ENCODE peak calls at places on chromosomes 1 and 21, in six cellular contexts. J, O, Q, A, W and G are unnamed samples.

GRCh38 chr1:39977202-39977601 is 22.3 kb downstream of the MFSD2A start:
- DNase-seq in J (no peak), O (no peak), Q (no peak), A (no peak), W (no peak), G (no peak)

GRCh38 chr1:89503690-89504089 is 20.9 kb upstream of the LRRC8B start:
- DNase-seq in J (no peak), O (no peak), Q (no peak), A (no peak), W (no peak), G (no peak)

GRCh38 chr21:32411366-32412161 is 942 bp upstream of the EVA1C start:
- DNase-seq in J (no peak), O (peak), Q (peak), A (no peak), W (no peak), G (no peak)

GRCh38 chr21:45534591-45535331 is 7.5 kb downstream of the SLC19A1 start:
- DNase-seq in J (no peak), O (no peak), Q (peak), A (no peak), W (no peak), G (no peak)

GRCh38 chr1:171220551-171221175 is 27.6 kb upstream of the FMO1 start:
- DNase-seq in J (no peak), O (no peak), Q (peak), A (no peak), W (no peak), G (peak)

GRCh38 chr1:154840557-154841176 is 29.4 kb downstream of the KCNN3 start:
- DNase-seq in J (no peak), O (peak), Q (no peak), A (no peak), W (no peak), G (no peak)

GRCh38 chr1:14795589-14795988 is 197.1 kb downstream of the KAZN start:
- DNase-seq in J (no peak), O (no peak), Q (no peak), A (no peak), W (no peak), G (no peak)

GRCh38 chr1:62407398-62408009 is 29.3 kb upstream of the USP1 start:
- DNase-seq in J (peak), O (peak), Q (no peak), A (no peak), W (peak), G (peak)

GRCh38 chr1:23709229-23709628 is 17.6 kb downstream of the RPL11 start:
- DNase-seq in J (no peak), O (no peak), Q (no peak), A (no peak), W (no peak), G (no peak)

GRCh38 chr1:79004916-79005315 is 1.6 kb downstream of the ADGRL4 start:
- DNase-seq in J (no peak), O (no peak), Q (no peak), A (no peak), W (no peak), G (no peak)

DNA sequence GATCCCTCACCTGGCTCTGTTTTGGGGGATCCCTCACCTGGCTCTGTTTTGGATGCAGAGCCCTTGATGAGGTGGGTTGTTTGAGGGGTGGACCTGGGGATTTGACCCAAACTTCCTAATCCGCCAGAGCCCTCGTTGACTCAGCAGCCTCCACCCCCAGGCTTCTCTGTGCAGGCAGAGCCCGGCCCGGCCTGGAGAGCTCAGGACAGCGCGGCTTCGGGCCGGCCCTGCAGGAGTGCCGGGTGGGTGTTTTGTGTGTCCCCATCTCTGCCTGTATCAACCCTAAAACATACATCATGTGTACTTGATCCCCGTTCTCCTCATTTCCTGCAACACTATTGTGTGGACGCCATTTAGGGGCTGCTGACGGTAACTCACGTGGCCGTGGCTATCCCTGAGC is 124.2 kb downstream of the SIK1 start:
- DNase-seq in J (no peak), O (no peak), Q (no peak), A (no peak), W (no peak), G (no peak)
- TF ChIP-seq YY1 in J (no peak), O (no peak), Q (no peak), A (no peak), W (no peak), G (no peak)

DNA sequence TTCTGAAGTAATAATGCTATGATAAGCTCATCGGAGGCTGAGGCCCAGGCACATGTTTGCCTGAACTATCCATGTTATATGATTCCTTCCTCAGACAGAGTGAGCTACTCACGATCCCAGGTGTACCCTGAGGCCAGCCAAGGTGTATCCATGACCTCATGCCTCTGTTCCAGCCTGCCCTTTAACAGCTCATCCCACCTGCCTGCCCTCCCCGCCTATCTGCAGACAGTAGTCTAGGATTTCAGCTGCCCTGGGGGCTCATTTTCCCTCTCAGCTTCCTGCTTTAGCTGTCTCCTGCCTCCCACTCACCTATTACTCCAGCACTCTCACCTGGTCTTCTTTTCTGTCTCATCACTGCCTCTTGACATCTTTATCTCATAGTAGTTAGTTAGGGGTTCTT is 1.9 kb upstream of the IL24 start:
- DNase-seq in J (no peak), O (no peak), Q (no peak), A (no peak), W (no peak), G (no peak)
- H3K4me3 ChIP-seq in J (no peak), O (no peak), Q (no peak), A (no peak), W (no peak), G (no peak)

GRCh38 chr1:115467196-115467595 is 129.1 kb upstream of the NGF start:
- DNase-seq in J (no peak), O (no peak), Q (no peak), A (no peak), W (no peak), G (no peak)

GRCh38 chr1:115467790-115468189 is 129.7 kb upstream of the NGF start:
- DNase-seq in J (no peak), O (no peak), Q (no peak), A (no peak), W (no peak), G (no peak)

GRCh38 chr1:115465802-115466363 is 127.8 kb upstream of the NGF start:
- DNase-seq in J (no peak), O (no peak), Q (no peak), A (no peak), W (no peak), G (no peak)

GRCh38 chr1:115466433-115466832 is 128.4 kb upstream of the NGF start:
- DNase-seq in J (no peak), O (no peak), Q (no peak), A (no peak), W (no peak), G (no peak)

DNA sequence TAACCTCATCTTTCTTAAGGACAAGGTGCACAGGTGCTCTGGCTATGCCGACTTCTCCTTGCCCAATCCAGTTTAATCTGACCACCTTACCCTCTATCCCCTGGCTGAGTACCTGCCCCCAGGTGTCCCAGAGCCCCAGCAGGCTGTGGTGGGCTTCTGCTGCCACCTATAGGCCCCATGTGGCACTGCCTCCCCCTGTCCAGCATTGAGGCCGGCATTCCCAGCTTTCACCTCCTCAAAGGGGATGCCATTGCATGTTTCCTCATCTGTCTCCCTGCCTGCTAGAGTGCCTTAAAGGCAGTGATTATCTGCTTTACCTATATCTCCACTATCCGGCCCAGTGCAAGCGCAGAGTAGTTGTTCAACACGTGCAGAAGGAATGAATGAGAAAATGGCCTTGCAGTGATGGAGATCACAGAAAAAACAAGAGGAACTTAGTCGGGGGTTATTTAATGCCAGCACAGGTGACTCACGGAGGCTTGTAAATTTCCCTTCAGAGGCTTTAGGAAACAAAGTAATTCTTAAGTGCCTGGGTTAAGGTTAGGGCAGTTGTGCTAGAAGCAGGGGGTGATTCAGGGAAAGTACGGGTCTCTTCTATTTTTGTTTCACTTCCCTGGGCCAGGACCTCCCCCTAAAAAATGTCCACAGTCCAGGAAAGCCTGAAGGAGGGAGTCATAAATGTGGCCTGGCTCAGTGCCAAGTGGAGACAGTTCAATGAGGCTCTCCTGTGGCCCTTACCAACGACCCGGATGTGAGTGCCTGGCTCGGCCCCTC is 131.8 kb upstream of the NGF start:
- DNase-seq in J (peak), O (peak), Q (peak), A (no peak), W (peak), G (peak)
- TF ChIP-seq ZNF274 in J (no peak), O (no peak), Q (no peak), A (no peak), W (no peak), G (no peak)

GRCh38 chr21:43207868-43208267 is 39.1 kb downstream of the CRYAA start:
- DNase-seq in J (no peak), O (no peak), Q (no peak), A (no peak), W (no peak), G (no peak)
- TF ChIP-seq YY1 in J (no peak), O (no peak), Q (no peak), A (no peak), W (no peak), G (no peak)

DNA sequence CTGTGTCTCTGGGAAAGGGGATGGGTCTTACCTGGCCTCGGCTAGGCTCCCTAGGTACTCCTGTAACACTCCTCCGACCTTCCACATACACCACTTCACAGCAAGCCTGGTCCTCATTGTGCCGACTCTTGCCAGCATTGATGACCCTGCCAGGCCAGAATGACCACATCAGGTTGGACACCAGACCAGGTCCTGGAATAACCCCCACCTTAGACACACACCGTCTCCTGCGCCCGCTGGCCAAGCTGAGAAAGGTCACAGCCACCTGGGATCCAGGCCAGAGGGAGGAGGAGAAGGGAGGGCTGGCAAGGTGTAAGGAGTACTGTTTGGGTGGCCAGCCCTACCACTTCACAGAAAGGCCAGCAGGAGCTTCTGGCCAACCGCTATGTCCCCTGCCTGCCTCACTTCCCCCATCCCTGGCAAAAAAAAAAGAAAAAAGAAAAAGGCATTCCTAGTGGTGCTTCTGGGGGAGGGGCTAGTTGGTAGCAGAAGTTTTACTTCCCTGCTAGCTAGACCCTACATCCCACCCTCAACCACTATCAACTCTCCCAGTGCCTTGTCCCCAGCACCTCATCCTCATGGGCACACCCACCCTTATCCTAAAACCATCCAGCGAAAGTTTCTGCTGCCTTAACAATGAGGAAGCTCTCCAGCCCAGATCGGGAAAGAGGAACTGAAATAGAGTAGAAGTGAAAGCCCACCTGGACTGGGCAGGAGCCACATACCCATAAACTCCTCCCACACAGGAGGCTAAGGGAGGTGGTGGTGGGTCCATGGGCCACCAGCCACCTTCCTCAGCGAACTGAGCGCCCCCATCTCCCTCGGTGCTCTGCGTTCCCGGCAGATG is 1.4 kb downstream of the PPM1J start:
- DNase-seq in J (no peak), O (no peak), Q (no peak), A (no peak), W (no peak), G (no peak)
- H3K4me3 ChIP-seq in J (peak), O (peak), Q (peak), A (peak), W (peak), G (peak)

GRCh38 chr1:5803851-5804250 is 188.4 kb downstream of the NPHP4 start:
- DNase-seq in J (no peak), O (no peak), Q (no peak), A (no peak), W (no peak), G (no peak)
- TF ChIP-seq ZNF274 in J (no peak), O (no peak), Q (no peak), A (no peak), W (no peak), G (no peak)

GRCh38 chr1:73593379-73593778 is 604.6 kb downstream of the LRRIQ3 start:
- DNase-seq in J (no peak), O (no peak), Q (no peak), A (no peak), W (no peak), G (peak)

DNA sequence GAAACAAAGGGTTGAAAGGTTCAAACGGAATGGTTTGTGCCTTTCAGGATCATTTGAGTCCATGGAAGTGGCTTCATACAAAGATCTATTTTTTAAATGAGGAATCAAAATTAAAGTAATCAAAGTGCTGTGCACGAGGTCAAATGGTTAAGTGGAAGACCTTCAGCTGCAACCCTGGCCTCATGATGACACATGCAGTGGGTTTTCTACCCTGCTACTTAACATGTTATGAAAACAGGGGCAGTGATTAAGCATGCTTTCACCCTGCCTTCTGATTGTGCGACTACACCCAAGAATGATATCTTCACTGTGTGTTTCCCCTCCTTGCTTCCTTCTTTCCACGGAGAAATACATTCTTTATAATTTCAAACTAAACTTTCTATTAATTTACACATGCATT is 604.2 kb downstream of the LRRIQ3 start:
- DNase-seq in J (no peak), O (no peak), Q (no peak), A (no peak), W (no peak), G (no peak)
- TF ChIP-seq YY1 in J (no peak), O (no peak), Q (no peak), A (no peak), W (no peak), G (no peak)